ENCODE peak calls at places on chromosomes 2 and 18, in nine cellular contexts. J is adrenal gland; U is CD8-positive, alpha-beta T cell; A is nephron progenitor cell; Y is kidney epithelial cell; H is BJ; S is heart left ventricle; W is choroid plexus epithelial cell; E is AG04449. N is an unnamed sample.

GRCh38 chr2:212249451-212249850 is 289.2 kb downstream of the ERBB4 start:
- DNase-seq in Y (no peak), E (no peak), S (no peak), A (no peak), U (no peak), J (no peak), H (no peak), W (peak), N (no peak)

GRCh38 chr18:42707080-42707479 is 408.4 kb downstream of the RIT2 start:
- DNase-seq in H (no peak), A (no peak), J (no peak), Y (no peak), S (no peak), U (no peak), E (no peak), W (no peak), N (no peak)

GRCh38 chr2:54604771-54605350 is 118.6 kb upstream of the EML6 start:
- DNase-seq in S (peak), A (no peak), W (no peak), Y (no peak), J (no peak), E (no peak), U (no peak), H (no peak), N (no peak)

GRCh38 chr2:120844098-120844738 is 108.5 kb downstream of the GLI2 start:
- DNase-seq in Y (no peak), W (no peak), S (no peak), H (no peak), E (no peak), A (no peak), J (no peak), U (no peak), N (no peak)

GRCh38 chr2:100921685-100922161 is 80.4 kb upstream of the RPL31 start:
- DNase-seq in U (no peak), Y (no peak), A (no peak), S (no peak), W (peak), J (no peak), H (peak), E (peak), N (no peak)

GRCh38 chr2:159071190-159071915 is 102.9 kb downstream of the TANC1 start:
- DNase-seq in W (no peak), E (no peak), H (peak), A (no peak), U (no peak), Y (no peak), S (no peak), J (no peak), N (no peak)

GRCh38 chr2:230947908-230948365 is 22.9 kb upstream of the GPR55 start:
- DNase-seq in S (no peak), E (no peak), A (peak), J (no peak), W (no peak), H (no peak), U (no peak), Y (no peak), N (no peak)

GRCh38 chr2:29374823-29375222 is 259.6 kb downstream of the CLIP4 start:
- DNase-seq in Y (no peak), S (no peak), E (no peak), U (no peak), W (no peak), A (no peak), J (no peak), H (no peak), N (no peak)

GRCh38 chr2:97816411-97816810 is 103.0 kb downstream of the ZAP70 start:
- DNase-seq in J (no peak), A (no peak), E (no peak), S (no peak), W (no peak), U (no peak), H (no peak), Y (no peak), N (no peak)

GRCh38 chr18:41073372-41073954 is 881.6 kb upstream of the PIK3C3 start:
- DNase-seq in S (no peak), J (no peak), U (no peak), E (peak), A (no peak), W (peak), H (peak), Y (peak), N (no peak)

GRCh38 chr18:42798606-42799005 is 316.9 kb downstream of the RIT2 start:
- DNase-seq in U (no peak), H (no peak), A (no peak), J (no peak), Y (no peak), W (no peak), E (no peak), S (no peak), N (no peak)

GRCh38 chr2:424306-425172 is 136.6 kb upstream of the ALKAL2 start:
- DNase-seq in W (peak), U (no peak), A (no peak), Y (peak), H (no peak), J (no peak), E (no peak), S (no peak), N (no peak)

GRCh38 chr2:40230186-40230585 is 221.7 kb downstream of the SLC8A1 start:
- DNase-seq in H (no peak), Y (no peak), S (no peak), E (no peak), J (no peak), U (no peak), A (no peak), W (no peak), N (no peak)

GRCh38 chr2:98391581-98392270 is 45.5 kb downstream of the CNGA3 start:
- DNase-seq in H (no peak), U (no peak), Y (no peak), J (no peak), E (no peak), W (no peak), S (no peak), A (no peak), N (no peak)

GRCh38 chr18:3332376-3332775 is 70.4 kb downstream of the MYL12B start:
- DNase-seq in J (no peak), E (no peak), H (peak), S (no peak), A (no peak), W (peak), Y (no peak), U (no peak), N (no peak)

GRCh38 chr18:80034852-80035406 is 695 bp downstream of the RBFA start:
- DNase-seq in U (no peak), E (no peak), S (no peak), H (no peak), W (peak), Y (no peak), J (no peak), A (no peak), N (no peak)

GRCh38 chr2:154700142-154700541 is 1.6 kb downstream of the KCNJ3 start:
- DNase-seq in W (no peak), J (no peak), E (no peak), U (no peak), A (no peak), S (no peak), H (no peak), Y (no peak), N (no peak)

GRCh38 chr2:58762176-58762781 is 521.2 kb upstream of the FANCL start:
- DNase-seq in W (peak), H (peak), E (peak), U (peak), S (no peak), A (peak), J (peak), Y (peak), N (peak)

GRCh38 chr2:218026676-218027425 is 24.1 kb upstream of the TNS1 start:
- DNase-seq in S (peak), E (no peak), Y (no peak), U (no peak), H (no peak), A (no peak), J (peak), W (no peak), N (no peak)

GRCh38 chr2:12005886-12006681 is 259.7 kb downstream of the LPIN1 start:
- DNase-seq in J (no peak), S (no peak), E (no peak), H (no peak), A (no peak), Y (peak), W (peak), U (peak), N (no peak)

GRCh38 chr18:48502906-48503305 is 35.9 kb upstream of the CTIF start:
- DNase-seq in U (no peak), W (no peak), Y (no peak), A (no peak), E (no peak), S (no peak), H (no peak), J (no peak), N (no peak)

GRCh38 chr2:215758691-215759090 is 254.7 kb downstream of the MREG start:
- DNase-seq in J (no peak), Y (no peak), A (no peak), S (no peak), U (no peak), H (no peak), E (no peak), W (peak), N (no peak)

GRCh38 chr2:149765636-149766035 is 178.1 kb upstream of the MMADHC start:
- DNase-seq in A (no peak), W (no peak), E (no peak), U (no peak), J (no peak), H (no peak), Y (no peak), S (no peak), N (no peak)

GRCh38 chr2:68463287-68463877 is 3.7 kb downstream of the FBXO48 start:
- DNase-seq in W (peak), U (no peak), J (no peak), H (no peak), A (no peak), S (no peak), E (no peak), Y (no peak), N (no peak)

GRCh38 chr2:156864230-156864629 is 393.3 kb upstream of the GALNT5 start:
- DNase-seq in U (no peak), W (peak), Y (no peak), A (no peak), S (no peak), J (no peak), H (no peak), E (no peak), N (peak)

GRCh38 chr2:95289251-95289650 is 7.9 kb upstream of the KCNIP3 start:
- DNase-seq in E (no peak), S (no peak), Y (no peak), H (no peak), U (no peak), J (no peak), W (no peak), A (no peak), N (no peak)
- TF ChIP-seq CTCF in E (no peak), S (no peak), Y (no peak), H (no peak), U (no peak), J (no peak), W (no peak), A (no peak), N (no peak)

GRCh38 chr2:79982445-79982844 is 322.1 kb downstream of the LRRTM1 start:
- DNase-seq in Y (no peak), H (no peak), U (no peak), A (peak), E (no peak), J (no peak), W (no peak), S (no peak), N (peak)
- TF ChIP-seq CTCF in Y (peak), H (peak), U (no peak), A (peak), E (no peak), J (no peak), W (no peak), S (no peak), N (peak)

GRCh38 chr2:141555876-141556470 is 574.8 kb downstream of the LRP1B start:
- DNase-seq in A (no peak), U (no peak), Y (no peak), J (no peak), H (no peak), S (no peak), W (no peak), E (no peak), N (no peak)

GRCh38 chr2:141560723-141561122 is 570.1 kb downstream of the LRP1B start:
- DNase-seq in J (no peak), H (no peak), Y (no peak), W (no peak), S (no peak), E (no peak), A (no peak), U (no peak), N (no peak)

GRCh38 chr2:141557329-141558098 is 573.3 kb downstream of the LRP1B start:
- DNase-seq in Y (peak), W (peak), S (no peak), H (peak), A (no peak), E (peak), J (no peak), U (no peak), N (no peak)

GRCh38 chr2:141554810-141555209 is 576.0 kb downstream of the LRP1B start:
- DNase-seq in A (peak), W (peak), U (no peak), H (no peak), Y (no peak), E (no peak), J (no peak), S (no peak), N (no peak)
- TF ChIP-seq CTCF in A (peak), W (peak), U (no peak), H (peak), Y (peak), E (peak), J (peak), S (peak), N (no peak)

GRCh38 chr2:36951574-36951973 is 14.8 kb downstream of the STRN start:
- DNase-seq in J (no peak), E (no peak), W (peak), H (no peak), Y (no peak), A (no peak), U (no peak), S (no peak), N (no peak)

GRCh38 chr2:36949845-36950244 is 16.5 kb downstream of the STRN start:
- DNase-seq in Y (no peak), S (no peak), U (no peak), E (no peak), J (no peak), H (no peak), A (no peak), W (no peak), N (no peak)

GRCh38 chr2:36951030-36951518 is 15.3 kb downstream of the STRN start:
- DNase-seq in U (no peak), Y (no peak), H (no peak), W (no peak), E (no peak), A (no peak), J (no peak), S (no peak), N (no peak)

DNA sequence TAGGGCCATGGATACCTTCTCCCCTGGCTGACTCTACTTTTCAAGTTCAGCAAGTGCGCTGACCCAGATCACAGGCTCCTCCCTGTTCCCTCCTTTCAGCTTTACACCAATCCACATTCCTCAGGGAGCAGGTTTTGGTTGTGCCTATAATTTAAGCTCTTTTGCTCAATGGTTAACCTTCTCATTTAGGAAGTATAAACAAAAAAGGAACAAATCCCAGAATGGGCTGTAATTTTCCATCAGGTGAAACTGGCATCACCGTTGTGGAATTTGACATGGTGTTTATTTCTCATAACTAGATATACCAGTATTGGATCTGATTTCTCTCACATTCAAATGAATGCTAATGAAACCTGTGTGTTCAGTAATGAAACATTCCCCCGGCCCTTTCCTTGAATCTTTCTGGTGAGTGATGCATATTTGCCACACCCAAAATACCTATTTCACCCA is 13.6 kb downstream of the STRN start:
- DNase-seq in Y (no peak), H (no peak), W (no peak), U (no peak), E (no peak), J (no peak), S (no peak), A (no peak), N (no peak)
- TF ChIP-seq CTCF in Y (no peak), H (no peak), W (no peak), U (no peak), E (no peak), J (no peak), S (no peak), A (no peak), N (no peak)

GRCh38 chr2:184927040-184927439 is 328.7 kb downstream of the ZNF804A start:
- DNase-seq in S (no peak), W (no peak), Y (no peak), U (no peak), A (no peak), H (no peak), E (no peak), J (no peak), N (no peak)
- TF ChIP-seq CTCF in S (no peak), W (no peak), Y (no peak), U (no peak), A (no peak), H (no peak), E (no peak), J (no peak), N (no peak)

GRCh38 chr2:205721057-205721767 is 38.9 kb downstream of the NRP2 start:
- DNase-seq in J (no peak), A (no peak), H (no peak), E (no peak), S (no peak), Y (no peak), U (no peak), W (no peak), N (peak)
- TF ChIP-seq CTCF in J (peak), A (no peak), H (peak), E (peak), S (no peak), Y (peak), U (no peak), W (peak), N (peak)